ENCODE peak calls at places on chromosomes 2 and 18, in six cellular contexts. One of them, this sample, is unnamed.

GRCh38 chr2:241503776-241504392 is 4.5 kb downstream of the STK25 start:
- DNase-seq in GM12878: no peak
- DNase-seq in transverse colon: no peak
- DNase-seq in A549: no peak
- DNase-seq in stomach: no peak
- DNase-seq in Peyer's patch: no peak
- DNase-seq in this sample: no peak

GRCh38 chr2:101119431-101119830 is 31.8 kb downstream of the TBC1D8 start:
- DNase-seq in GM12878: no peak
- DNase-seq in transverse colon: no peak
- DNase-seq in A549: no peak
- DNase-seq in stomach: peak; percentile 53
- DNase-seq in Peyer's patch: no peak
- DNase-seq in this sample: no peak

GRCh38 chr2:213019368-213019767 is 132.0 kb downstream of the IKZF2 start:
- DNase-seq in GM12878: no peak
- DNase-seq in transverse colon: no peak
- DNase-seq in A549: no peak
- DNase-seq in stomach: no peak
- DNase-seq in Peyer's patch: no peak
- DNase-seq in this sample: no peak

GRCh38 chr2:21694079-21694478 is 570.3 kb downstream of the TDRD15 start:
- DNase-seq in GM12878: no peak
- DNase-seq in transverse colon: no peak
- DNase-seq in A549: no peak
- DNase-seq in stomach: no peak
- DNase-seq in Peyer's patch: no peak
- DNase-seq in this sample: no peak

GRCh38 chr18:46160050-46160798 is 56.0 kb downstream of the HAUS1 start:
- DNase-seq in GM12878: no peak
- DNase-seq in transverse colon: no peak
- DNase-seq in A549: no peak
- DNase-seq in stomach: no peak
- DNase-seq in Peyer's patch: no peak
- DNase-seq in this sample: no peak

GRCh38 chr2:242069018-242069417 is 199.5 kb downstream of the RTP5 start:
- DNase-seq in GM12878: no peak
- DNase-seq in transverse colon: no peak
- DNase-seq in A549: no peak
- DNase-seq in stomach: no peak
- DNase-seq in Peyer's patch: no peak
- DNase-seq in this sample: no peak

GRCh38 chr2:180583441-180584140 is 396.8 kb upstream of the UBE2E3 start:
- DNase-seq in GM12878: no peak
- DNase-seq in transverse colon: no peak
- DNase-seq in A549: no peak
- DNase-seq in stomach: no peak
- DNase-seq in Peyer's patch: no peak
- DNase-seq in this sample: no peak

GRCh38 chr2:134582547-134582899 is 136.3 kb downstream of the TMEM163 start:
- DNase-seq in GM12878: no peak
- DNase-seq in transverse colon: no peak
- DNase-seq in A549: no peak
- DNase-seq in stomach: no peak
- DNase-seq in Peyer's patch: no peak
- DNase-seq in this sample: no peak

GRCh38 chr2:151007365-151007764 is 254.3 kb downstream of the RBM43 start:
- DNase-seq in GM12878: no peak
- DNase-seq in transverse colon: no peak
- DNase-seq in A549: no peak
- DNase-seq in stomach: no peak
- DNase-seq in Peyer's patch: no peak
- DNase-seq in this sample: no peak

GRCh38 chr2:112646791-112647720 is 1.3 kb downstream of the SLC20A1 start:
- DNase-seq in GM12878: no peak
- DNase-seq in transverse colon: no peak
- DNase-seq in A549: no peak
- DNase-seq in stomach: no peak
- DNase-seq in Peyer's patch: no peak
- DNase-seq in this sample: no peak

GRCh38 chr18:58212274-58212673 is 168.2 kb downstream of the NEDD4L start:
- DNase-seq in GM12878: peak; percentile 57
- DNase-seq in transverse colon: peak; percentile 38
- DNase-seq in A549: no peak
- DNase-seq in stomach: no peak
- DNase-seq in Peyer's patch: no peak
- DNase-seq in this sample: no peak

GRCh38 chr2:223725494-223725893 is 111.9 kb downstream of the AP1S3 start:
- DNase-seq in GM12878: no peak
- DNase-seq in transverse colon: peak; percentile 31
- DNase-seq in A549: peak; percentile 93
- DNase-seq in stomach: peak; percentile 69
- DNase-seq in Peyer's patch: no peak
- DNase-seq in this sample: peak; percentile 86

GRCh38 chr2:42238644-42239288 is 69.6 kb downstream of the EML4 start:
- DNase-seq in GM12878: no peak
- DNase-seq in transverse colon: peak; percentile 60
- DNase-seq in A549: no peak
- DNase-seq in stomach: peak; percentile 62
- DNase-seq in Peyer's patch: peak; percentile 57
- DNase-seq in this sample: peak; percentile 33

GRCh38 chr2:1758774-1759610 is 14.7 kb upstream of the PXDN start:
- DNase-seq in GM12878: no peak
- DNase-seq in transverse colon: no peak
- DNase-seq in A549: no peak
- DNase-seq in stomach: peak; percentile 21
- DNase-seq in Peyer's patch: no peak
- DNase-seq in this sample: no peak

GRCh38 chr2:40361478-40361877 is 90.4 kb downstream of the SLC8A1 start:
- DNase-seq in GM12878: no peak
- DNase-seq in transverse colon: no peak
- DNase-seq in A549: no peak
- DNase-seq in stomach: no peak
- DNase-seq in Peyer's patch: no peak
- DNase-seq in this sample: no peak

GRCh38 chr2:106207246-106207645 is 13.1 kb upstream of the UXS1 start:
- DNase-seq in GM12878: no peak
- DNase-seq in transverse colon: no peak
- DNase-seq in A549: no peak
- DNase-seq in stomach: no peak
- DNase-seq in Peyer's patch: no peak
- DNase-seq in this sample: no peak

GRCh38 chr2:236143811-236144210 is 24.4 kb downstream of the GBX2 start:
- DNase-seq in GM12878: no peak
- DNase-seq in transverse colon: no peak
- DNase-seq in A549: no peak
- DNase-seq in stomach: no peak
- DNase-seq in Peyer's patch: no peak
- DNase-seq in this sample: peak; percentile 10

GRCh38 chr18:73646196-73646595 is 501.4 kb downstream of the FBXO15 start:
- DNase-seq in GM12878: no peak
- DNase-seq in transverse colon: no peak
- DNase-seq in A549: no peak
- DNase-seq in stomach: no peak
- DNase-seq in Peyer's patch: no peak
- DNase-seq in this sample: no peak

GRCh38 chr2:218370410-218371063 is 11.5 kb upstream of the SLC11A1 start:
- DNase-seq in GM12878: no peak
- DNase-seq in transverse colon: peak; percentile 46
- DNase-seq in A549: no peak
- DNase-seq in stomach: peak; percentile 53
- DNase-seq in Peyer's patch: no peak
- DNase-seq in this sample: peak; percentile 47
- H3K27ac ChIP-seq in GM12878: no peak overlapping the region
- H3K27ac ChIP-seq in transverse colon: peak overlapping the region; percentile 93
- H3K27ac ChIP-seq in A549: no peak overlapping the region
- H3K27ac ChIP-seq in stomach: peak overlapping the region; percentile 96
- H3K27ac ChIP-seq in Peyer's patch: peak overlapping the region; percentile 78
- H3K27ac ChIP-seq in this sample: peak overlapping the region; percentile 94

GRCh38 chr2:54561795-54562592 is 105.9 kb downstream of the SPTBN1 start:
- DNase-seq in GM12878: no peak
- DNase-seq in transverse colon: no peak
- DNase-seq in A549: no peak
- DNase-seq in stomach: no peak
- DNase-seq in Peyer's patch: no peak
- DNase-seq in this sample: no peak

GRCh38 chr2:54560146-54560881 is 104.2 kb downstream of the SPTBN1 start:
- DNase-seq in GM12878: no peak
- DNase-seq in transverse colon: peak; percentile 69
- DNase-seq in A549: peak; percentile 49
- DNase-seq in stomach: no peak
- DNase-seq in Peyer's patch: no peak
- DNase-seq in this sample: peak; percentile 37

GRCh38 chr2:54559593-54560145 is 103.5 kb downstream of the SPTBN1 start:
- DNase-seq in GM12878: no peak
- DNase-seq in transverse colon: peak; percentile 48
- DNase-seq in A549: peak; percentile 57
- DNase-seq in stomach: no peak
- DNase-seq in Peyer's patch: no peak
- DNase-seq in this sample: peak; percentile 52

GRCh38 chr2:54558976-54559410 is 102.9 kb downstream of the SPTBN1 start:
- DNase-seq in GM12878: no peak
- DNase-seq in transverse colon: no peak
- DNase-seq in A549: peak; percentile 39
- DNase-seq in stomach: no peak
- DNase-seq in Peyer's patch: no peak
- DNase-seq in this sample: no peak

DNA sequence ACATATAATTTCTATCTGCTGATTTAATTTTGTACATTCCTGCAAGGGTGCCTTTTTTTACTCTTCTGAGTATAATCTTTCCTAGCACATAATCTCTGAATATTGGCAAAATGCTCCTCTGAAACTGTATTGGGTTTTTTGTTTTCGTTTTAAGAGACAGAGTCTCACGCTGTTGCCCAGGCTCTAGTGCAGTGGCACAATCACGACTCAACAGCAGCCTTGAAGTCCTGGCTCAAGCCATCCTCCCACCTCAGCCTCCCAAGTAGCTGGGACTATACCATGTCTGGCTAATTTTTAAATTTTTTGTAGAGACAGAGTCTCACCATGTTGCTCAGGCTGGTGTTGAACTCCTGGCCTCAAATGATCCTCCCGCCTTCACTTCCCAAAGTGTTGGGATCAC is 104.9 kb downstream of the SPTBN1 start:
- DNase-seq in GM12878: no peak
- DNase-seq in transverse colon: no peak
- DNase-seq in A549: no peak
- DNase-seq in stomach: no peak
- DNase-seq in Peyer's patch: no peak
- DNase-seq in this sample: no peak
- TF ChIP-seq POLR2A in GM12878: no peak
- TF ChIP-seq POLR2A in transverse colon: no peak
- TF ChIP-seq POLR2A in A549: no peak
- TF ChIP-seq POLR2A in stomach: no peak
- TF ChIP-seq POLR2A in Peyer's patch: no peak
- TF ChIP-seq POLR2A in this sample: no peak

DNA sequence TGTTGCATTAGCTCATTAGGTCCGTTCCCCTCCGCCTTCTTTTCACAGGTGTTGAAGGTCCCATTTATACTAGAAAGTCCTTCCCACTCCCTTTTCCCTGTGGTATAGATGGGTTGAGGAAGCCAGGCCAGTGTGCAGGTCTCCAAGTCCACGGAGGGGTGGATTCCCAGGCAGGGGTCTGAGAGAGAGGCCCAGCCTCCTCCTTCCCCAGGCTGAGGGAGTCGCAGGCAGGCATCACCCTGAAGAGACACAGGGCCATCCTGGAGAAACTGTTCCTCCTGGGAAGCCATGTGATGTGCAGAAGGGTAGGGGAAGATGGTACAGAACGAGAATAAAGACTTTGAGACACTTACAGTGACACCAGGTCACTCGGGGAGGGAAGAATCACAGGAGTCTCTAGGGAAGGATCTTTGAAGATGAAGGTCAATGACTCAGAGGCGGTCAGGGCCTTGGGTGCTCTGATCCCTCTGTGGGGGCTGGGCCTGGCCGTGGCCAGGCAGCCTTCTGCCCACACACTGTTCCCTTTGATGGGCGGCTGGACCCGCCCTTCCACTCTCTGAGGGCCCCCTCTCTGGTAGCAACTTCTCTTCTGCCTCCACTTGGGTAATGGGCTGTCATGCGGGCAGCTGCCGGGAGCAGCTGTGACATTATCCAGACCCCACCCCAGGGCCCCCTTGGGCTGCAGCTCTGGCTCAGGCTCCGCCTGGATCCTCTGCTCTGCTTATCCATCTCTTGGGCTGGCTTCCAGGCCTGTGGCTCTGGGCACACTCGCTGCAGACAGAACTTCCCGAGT is 45.1 kb downstream of the RHOB start:
- DNase-seq in GM12878: no peak
- DNase-seq in transverse colon: no peak
- DNase-seq in A549: no peak
- DNase-seq in stomach: no peak
- DNase-seq in Peyer's patch: no peak
- DNase-seq in this sample: peak; percentile 61
- H3K27ac ChIP-seq in GM12878: no peak overlapping the region
- H3K27ac ChIP-seq in transverse colon: peak overlapping the region; percentile 70
- H3K27ac ChIP-seq in A549: peak overlapping the region; percentile 63
- H3K27ac ChIP-seq in stomach: peak overlapping the region; percentile 77
- H3K27ac ChIP-seq in Peyer's patch: no peak overlapping the region
- H3K27ac ChIP-seq in this sample: no peak overlapping the region

DNA sequence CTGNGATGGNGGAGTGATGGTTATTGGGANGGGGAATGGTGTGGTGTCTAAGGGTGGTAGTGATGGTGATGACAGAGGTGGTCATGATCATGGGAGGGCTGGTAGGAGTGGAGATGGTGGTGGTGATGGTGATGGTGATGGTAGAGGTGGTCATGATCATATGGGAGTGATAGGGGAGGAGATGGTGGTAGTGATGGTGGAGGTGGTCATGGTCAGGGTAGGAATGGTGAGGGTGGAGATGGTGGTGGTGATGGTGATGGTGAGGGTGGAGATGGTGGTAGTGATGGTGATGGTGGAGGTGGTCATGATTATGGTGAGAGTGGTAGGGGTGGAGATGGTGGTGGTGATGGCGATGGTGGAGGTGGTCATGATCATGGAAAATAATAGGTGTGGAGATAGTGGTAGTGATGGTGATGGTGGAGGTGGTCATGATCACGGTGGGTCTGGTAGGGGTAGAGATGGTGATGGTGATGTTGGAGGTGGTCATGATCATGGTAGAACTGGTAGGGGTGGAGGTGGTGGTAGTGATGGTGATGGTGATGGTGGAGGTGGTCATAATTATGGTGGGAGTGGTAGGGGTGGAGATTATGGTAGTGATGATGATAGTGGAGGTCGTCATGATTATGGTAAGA is 83.7 kb downstream of the INPP5D start:
- DNase-seq in GM12878: no peak
- DNase-seq in transverse colon: no peak
- DNase-seq in A549: no peak
- DNase-seq in stomach: no peak
- DNase-seq in Peyer's patch: no peak
- DNase-seq in this sample: no peak
- TF ChIP-seq POLR2A in GM12878: peak; percentile 60
- TF ChIP-seq POLR2A in transverse colon: no peak
- TF ChIP-seq POLR2A in A549: no peak
- TF ChIP-seq POLR2A in stomach: no peak
- TF ChIP-seq POLR2A in Peyer's patch: no peak
- TF ChIP-seq POLR2A in this sample: no peak

DNA sequence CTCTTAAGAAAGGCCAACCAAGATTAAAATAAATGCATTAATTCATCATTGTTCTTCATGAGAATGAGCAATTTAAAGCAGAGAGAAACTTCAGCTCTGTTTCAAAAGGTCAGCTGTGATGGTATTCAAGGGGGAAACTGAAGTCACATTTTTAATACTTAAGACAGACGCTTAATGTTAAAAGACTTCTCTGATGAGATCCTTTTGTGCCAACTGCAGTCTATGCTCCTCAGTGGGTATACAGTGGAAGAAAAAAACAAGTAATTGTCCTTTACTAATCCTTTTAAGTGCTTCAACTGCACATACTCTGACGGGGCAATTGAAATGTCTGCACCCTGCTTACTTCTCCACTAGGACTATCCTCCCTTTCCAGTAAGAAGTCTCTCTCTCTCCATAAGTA is 309.7 kb downstream of the GULP1 start:
- DNase-seq in GM12878: no peak
- DNase-seq in transverse colon: no peak
- DNase-seq in A549: no peak
- DNase-seq in stomach: no peak
- DNase-seq in Peyer's patch: no peak
- DNase-seq in this sample: no peak
- H3K27ac ChIP-seq in GM12878: no peak overlapping the region
- H3K27ac ChIP-seq in transverse colon: no peak overlapping the region
- H3K27ac ChIP-seq in A549: no peak overlapping the region
- H3K27ac ChIP-seq in stomach: no peak overlapping the region
- H3K27ac ChIP-seq in Peyer's patch: no peak overlapping the region
- H3K27ac ChIP-seq in this sample: no peak overlapping the region

This sample was measured in testis.